ENCODE peak calls at places on chromosomes 11 and 22, in seven cellular contexts. U is Panc1, W is HCT116, R is mucosa of descending colon, H is heart right ventricle, Y is upper lobe of left lung, F is body of pancreas. B is an unnamed sample. For H3K9me3, the result is how much of the 10 kb centered on the place peaks cover.

GRCh38 chr11:38723361-38723760 is 2125.3 kb upstream of the RAG2 start:
- ATAC-seq in U (no peak), W (no peak), R (no peak), H (no peak), Y (no peak), F (no peak), B (no peak)

GRCh38 chr11:64343740-64344133 is 3.7 kb downstream of the CCDC88B start:
- ATAC-seq in U (no peak), W (peak), R (no peak), H (no peak), Y (no peak), F (no peak), B (no peak)

GRCh38 chr11:98711011-98711410 is 309.7 kb upstream of the CNTN5 start:
- ATAC-seq in U (no peak), W (no peak), R (no peak), H (no peak), Y (no peak), F (no peak), B (no peak)

GRCh38 chr11:13126430-13126829 is 117.3 kb downstream of the RASSF10 start:
- ATAC-seq in U (no peak), W (no peak), R (peak), H (no peak), Y (peak), F (no peak), B (no peak)

GRCh38 chr11:2782769-2783168 is 83.0 kb upstream of the KCNQ1OT1 start:
- ATAC-seq in U (no peak), W (no peak), R (no peak), H (no peak), Y (no peak), F (no peak), B (no peak)

GRCh38 chr11:116132273-116132978 is 628.2 kb upstream of the CADM1 start:
- ATAC-seq in U (no peak), W (no peak), R (no peak), H (no peak), Y (no peak), F (no peak), B (no peak)

GRCh38 chr11:18204771-18205170 is 31.8 kb downstream of the SAA4 start:
- ATAC-seq in U (no peak), W (no peak), R (no peak), H (no peak), Y (no peak), F (no peak), B (no peak)

GRCh38 chr22:33962409-33962808 is 42.1 kb upstream of the LARGE1 start:
- ATAC-seq in U (no peak), W (no peak), R (no peak), H (no peak), Y (no peak), F (no peak), B (no peak)

GRCh38 chr11:117232022-117232878 is at the start of the genes PCSK7 and RNF214:
- ATAC-seq in U (peak), W (peak), R (peak), H (peak), Y (peak), F (peak), B (peak)

GRCh38 chr11:121418625-121419114 is 33.4 kb upstream of the SORL1 start:
- ATAC-seq in U (peak), W (no peak), R (peak), H (peak), Y (peak), F (no peak), B (no peak)

GRCh38 chr11:85766801-85767200 is 44.1 kb downstream of the SYTL2 start:
- ATAC-seq in U (no peak), W (no peak), R (peak), H (no peak), Y (no peak), F (no peak), B (no peak)

GRCh38 chr22:11325767-11326166 is 4202.2 kb upstream of the OR11H1 start:
- ATAC-seq in U (no peak), W (no peak), R (no peak), H (no peak), Y (no peak), F (no peak), B (no peak)
- H3K9me3 ChIP-seq in U (under half), W (under half), R (half or more), H (under half), Y (under half), F (under half), B (under half)

GRCh38 chr22:10780281-10780680 is 4747.7 kb upstream of the OR11H1 start:
- ATAC-seq in U (no peak), W (no peak), R (peak), H (no peak), Y (peak), F (no peak), B (peak)
- H3K9me3 ChIP-seq in U (under half), W (under half), R (half or more), H (under half), Y (under half), F (under half), B (under half)

DNA sequence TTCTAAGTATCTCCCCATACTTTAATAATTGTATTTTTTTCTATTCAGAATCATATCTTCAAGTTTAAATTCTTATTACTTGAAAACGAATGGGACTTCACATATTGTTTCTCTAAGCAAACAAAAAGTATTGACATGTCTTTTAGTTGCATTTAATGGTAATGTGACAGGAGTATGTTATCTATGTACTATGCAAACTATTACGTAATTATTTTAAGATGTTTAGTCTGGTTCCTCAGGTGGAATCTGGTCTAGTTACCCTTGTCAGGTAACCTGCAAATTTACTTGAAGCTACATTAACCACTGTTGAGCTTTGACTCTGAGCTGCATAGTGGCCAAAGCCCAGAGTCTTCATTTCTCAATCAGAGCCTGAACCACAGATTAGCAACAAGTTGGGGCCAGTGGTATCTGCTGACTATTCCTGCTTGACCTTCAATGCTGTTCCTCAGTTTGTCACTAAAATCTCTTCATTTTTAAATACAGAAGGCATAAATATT is 110.6 kb downstream of the ATM start:
- ATAC-seq in U (no peak), W (no peak), R (no peak), H (no peak), Y (no peak), F (no peak), B (no peak)
- H3K9me3 ChIP-seq in U (under half), W (under half), R (under half), H (under half), Y (under half), F (under half), B (under half)

DNA sequence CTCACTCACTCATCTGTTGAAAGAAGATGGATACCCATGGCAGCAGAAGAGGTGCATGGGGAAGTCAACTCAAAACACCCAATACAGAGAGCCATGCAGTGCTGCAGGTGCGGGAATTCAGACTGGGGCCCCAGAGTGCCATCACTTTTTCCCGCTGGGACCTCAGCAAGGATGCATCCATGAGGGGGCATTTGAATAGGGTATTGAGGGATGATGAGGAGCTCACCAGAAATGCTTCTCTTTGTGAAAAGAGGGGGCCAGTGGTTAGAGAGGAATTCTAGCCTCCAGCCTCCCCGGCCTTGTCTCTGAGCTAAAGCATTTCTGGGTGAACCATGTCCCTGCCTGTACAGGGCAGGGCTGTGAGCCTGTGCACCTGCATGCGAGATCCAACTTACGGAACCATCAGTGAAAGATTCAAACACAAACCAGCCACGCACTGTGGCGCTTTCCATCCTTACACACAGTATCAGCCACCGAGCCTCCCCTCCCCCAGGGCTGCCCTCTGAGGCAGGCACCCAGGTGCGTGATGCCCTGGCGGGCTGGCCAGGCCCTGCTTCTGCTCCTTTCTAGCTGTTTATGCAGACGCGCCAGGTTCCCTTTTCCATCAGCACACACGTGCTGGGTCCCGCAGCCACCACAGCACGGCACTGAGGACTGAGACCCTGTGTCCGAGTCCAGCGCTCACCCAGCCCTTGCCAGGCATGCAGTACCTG is 1177.2 kb downstream of the BRD1 start:
- ATAC-seq in U (no peak), W (no peak), R (no peak), H (no peak), Y (no peak), F (no peak), B (no peak)
- H3K9me3 ChIP-seq in U (under half), W (under half), R (under half), H (under half), Y (under half), F (under half), B (under half)

GRCh38 chr22:46761017-46761416 is 1.4 kb upstream of the TBC1D22A start:
- ATAC-seq in U (no peak), W (no peak), R (no peak), H (no peak), Y (no peak), F (no peak), B (no peak)
- H3K9me3 ChIP-seq in U (under half), W (under half), R (under half), H (under half), Y (under half), F (under half), B (under half)

DNA sequence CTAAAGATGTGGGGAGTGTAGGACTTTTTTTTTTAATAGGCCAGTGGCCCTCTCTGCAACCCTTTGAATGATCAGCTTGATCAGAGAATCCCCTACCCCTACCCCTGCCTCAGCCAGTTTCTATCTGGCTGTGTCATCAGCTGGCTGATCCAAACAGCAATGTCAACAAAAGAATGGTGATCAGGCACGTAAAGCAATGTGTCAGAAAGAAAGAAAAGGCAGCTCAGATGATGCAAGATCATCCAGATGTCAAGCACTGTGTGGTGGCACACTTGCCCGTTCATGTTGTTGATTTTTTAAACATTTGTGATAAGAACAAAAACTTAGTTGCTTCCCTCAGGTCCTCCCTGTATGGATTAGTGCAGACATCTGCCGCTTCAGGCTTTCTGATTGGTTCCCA is 26.3 kb upstream of the EHF start:
- ATAC-seq in U (no peak), W (no peak), R (no peak), H (no peak), Y (no peak), F (no peak), B (no peak)
- H3K9me3 ChIP-seq in U (under half), W (under half), R (under half), H (under half), Y (under half), F (under half), B (under half)

DNA sequence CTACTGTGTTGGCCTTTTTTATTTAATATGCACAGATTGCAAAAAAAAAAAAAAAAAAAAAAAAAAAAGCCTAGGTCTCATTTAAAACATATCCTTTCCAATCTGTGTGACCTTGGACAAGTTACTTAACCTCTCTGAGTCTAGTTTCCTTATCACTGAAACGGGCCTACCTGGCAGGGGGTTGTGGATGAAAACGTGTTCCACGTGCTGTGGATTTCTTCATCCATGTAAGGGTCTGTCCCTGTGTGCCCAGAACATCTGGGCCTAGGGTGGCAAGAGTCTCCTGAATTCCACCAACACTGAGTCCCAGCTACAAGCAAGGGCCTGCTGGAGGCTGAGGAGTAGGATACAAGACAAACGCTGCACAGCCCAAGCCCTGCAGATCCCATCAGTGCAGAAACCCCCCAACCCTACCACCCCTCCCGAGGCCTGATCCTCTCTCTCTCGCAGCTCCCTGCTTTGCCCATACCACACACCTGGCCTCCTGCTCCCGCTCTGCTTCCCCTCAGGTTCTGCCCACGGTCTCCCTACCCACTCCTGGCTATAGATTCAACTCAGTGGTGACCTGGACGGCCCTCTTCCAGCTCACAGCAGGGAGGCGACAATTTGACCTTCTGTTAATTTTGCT is 4.7 kb upstream of the GNAZ start:
- ATAC-seq in U (no peak), W (no peak), R (no peak), H (no peak), Y (no peak), F (no peak), B (no peak)
- H3K9me3 ChIP-seq in U (under half), W (under half), R (under half), H (under half), Y (under half), F (under half), B (under half)

GRCh38 chr11:75814369-75814685 is 683 bp upstream of the UVRAG start:
- ATAC-seq in U (peak), W (peak), R (peak), H (peak), Y (peak), F (peak), B (peak)
- H3K9me3 ChIP-seq in U (under half), W (under half), R (under half), H (under half), Y (under half), F (under half), B (under half)

DNA sequence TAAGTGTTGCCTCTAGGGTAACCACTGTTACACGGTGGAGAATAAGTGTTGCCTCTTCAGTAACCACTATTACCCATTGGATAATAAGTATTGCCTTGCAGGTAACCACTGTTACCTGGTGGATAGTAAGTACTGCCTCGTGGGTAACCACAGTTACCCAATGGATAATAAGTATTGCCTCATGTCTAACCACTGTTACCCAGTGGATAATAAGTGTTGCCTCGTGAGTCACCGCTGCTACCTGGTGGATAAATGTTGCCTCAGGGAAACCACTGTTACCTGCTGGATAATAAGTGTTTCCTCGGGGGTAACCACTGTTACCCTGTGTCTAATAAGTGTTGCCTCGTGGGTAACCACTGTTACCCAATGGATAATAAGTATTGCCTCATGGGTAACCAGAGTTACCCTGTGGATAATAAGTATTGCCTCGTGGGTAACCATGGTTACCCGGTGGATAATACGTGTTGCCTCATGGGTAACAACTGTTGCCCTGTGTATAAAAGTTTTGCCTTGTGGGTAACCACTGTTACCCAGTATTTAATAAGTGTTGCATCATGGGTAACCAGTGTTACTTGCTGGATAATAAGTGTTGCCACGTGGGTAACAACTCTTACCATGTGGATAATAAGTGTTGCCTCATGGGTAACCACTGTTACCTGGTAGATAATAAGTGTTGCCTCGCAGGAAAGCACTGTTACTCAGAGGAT is 12.3 kb upstream of the NXPE4 start:
- ATAC-seq in U (no peak), W (no peak), R (peak), H (no peak), Y (no peak), F (no peak), B (no peak)
- H3K9me3 ChIP-seq in U (under half), W (under half), R (under half), H (under half), Y (under half), F (under half), B (under half)

GRCh38 chr22:48624401-48624800 is 1203.3 kb downstream of the BRD1 start:
- ATAC-seq in U (no peak), W (no peak), R (no peak), H (no peak), Y (no peak), F (no peak), B (no peak)
- H3K9me3 ChIP-seq in U (under half), W (under half), R (under half), H (under half), Y (under half), F (under half), B (under half)